ENCODE peak calls at places on chromosomes 1 and 21, in seven cellular contexts. U is AG04450, J is cardiac muscle cell, G is astrocyte of the spinal cord, E is lung, D is Panc1, V is uterus. Z is an unnamed sample.

GRCh38 chr1:30748098-30748698 is 9.4 kb downstream of the LAPTM5 start:
- DNase-seq in D (no peak), U (no peak), G (no peak), J (peak), V (no peak), E (no peak), Z (no peak)

GRCh38 chr1:209190591-209191241 is 392.8 kb upstream of the CAMK1G start:
- DNase-seq in E (peak), U (no peak), D (peak), G (peak), J (peak), V (no peak), Z (peak)

GRCh38 chr1:225508538-225509375 is 80.9 kb upstream of the LBR start:
- DNase-seq in J (peak), E (no peak), D (peak), U (peak), G (peak), V (peak), Z (peak)

GRCh38 chr1:205514211-205515142 is 10.0 kb downstream of the CDK18 start:
- DNase-seq in D (no peak), U (no peak), E (no peak), J (no peak), V (no peak), G (no peak), Z (no peak)

GRCh38 chr1:223229756-223230155 is 86.7 kb upstream of the TLR5 start:
- DNase-seq in G (peak), D (no peak), V (no peak), J (no peak), E (no peak), U (no peak), Z (no peak)

GRCh38 chr1:213678753-213679152 is 309.0 kb upstream of the PROX1 start:
- DNase-seq in E (no peak), V (no peak), D (no peak), J (no peak), U (no peak), G (no peak), Z (no peak)

GRCh38 chr21:41442496-41443186 is 16.6 kb downstream of the MX1 start:
- DNase-seq in G (no peak), J (no peak), E (no peak), D (no peak), U (no peak), V (no peak), Z (no peak)

GRCh38 chr1:3373175-3373574 is 81.3 kb upstream of the ARHGEF16 start:
- DNase-seq in G (no peak), D (no peak), J (no peak), E (no peak), V (no peak), U (no peak), Z (no peak)

GRCh38 chr1:112806090-112806642 is 91.0 kb upstream of the PPM1J start:
- DNase-seq in D (no peak), G (no peak), U (no peak), E (no peak), V (no peak), J (no peak), Z (no peak)

GRCh38 chr1:42171679-42172266 is 7.2 kb upstream of the GUCA2A start:
- DNase-seq in D (no peak), G (no peak), J (no peak), V (no peak), E (no peak), U (no peak), Z (no peak)

GRCh38 chr1:176790771-176791170 is 327.8 kb downstream of the PAPPA2 start:
- DNase-seq in D (no peak), V (no peak), J (no peak), G (no peak), E (no peak), U (no peak), Z (no peak)

GRCh38 chr1:15939181-15940109 is 36.5 kb downstream of the ZBTB17 start:
- DNase-seq in J (no peak), E (no peak), U (no peak), G (peak), D (no peak), V (peak), Z (peak)

GRCh38 chr1:224113005-224113404 is 906 bp upstream of the FBXO28 start:
- DNase-seq in D (no peak), V (no peak), J (no peak), E (no peak), U (no peak), G (no peak), Z (no peak)

GRCh38 chr1:75548721-75549480 is 62.0 kb downstream of the SLC44A5 start:
- DNase-seq in D (no peak), V (no peak), E (no peak), J (peak), U (no peak), G (peak), Z (no peak)

GRCh38 chr1:26730695-26731094 is 34.9 kb downstream of the ARID1A start:
- DNase-seq in E (no peak), V (no peak), U (peak), D (no peak), G (peak), J (no peak), Z (peak)

GRCh38 chr1:59414406-59415133 is 117.7 kb downstream of the FGGY start:
- DNase-seq in E (no peak), G (peak), D (no peak), V (no peak), U (no peak), J (peak), Z (peak)

GRCh38 chr1:66074147-66074546 is 281.5 kb downstream of the PDE4B start:
- DNase-seq in E (no peak), V (no peak), D (no peak), J (no peak), G (no peak), U (no peak), Z (no peak)

GRCh38 chr21:41519806-41520559 is 12.0 kb upstream of the TMPRSS2 start:
- DNase-seq in D (no peak), J (no peak), V (no peak), U (no peak), G (no peak), E (no peak), Z (no peak)

GRCh38 chr1:215539803-215540575 is 27.1 kb upstream of the KCTD3 start:
- DNase-seq in U (no peak), V (no peak), E (no peak), D (no peak), J (peak), G (peak), Z (peak)

GRCh38 chr1:101299710-101300109 is 62.9 kb downstream of the S1PR1 start:
- DNase-seq in D (no peak), V (no peak), E (no peak), J (no peak), U (no peak), G (no peak), Z (no peak)

GRCh38 chr1:55631508-55631907 is 416.3 kb upstream of the USP24 start:
- DNase-seq in E (no peak), U (no peak), D (no peak), G (peak), V (no peak), J (no peak), Z (peak)

GRCh38 chr1:240344918-240345317 is 253.2 kb downstream of the FMN2 start:
- DNase-seq in U (no peak), D (no peak), E (no peak), G (peak), V (no peak), J (no peak), Z (no peak)

GRCh38 chr1:183150445-183150844 is 35.6 kb upstream of the LAMC2 start:
- DNase-seq in U (no peak), G (no peak), J (no peak), E (no peak), V (no peak), D (no peak), Z (no peak)

GRCh38 chr1:224615861-224616760 is at the start of gene CNIH3:
- DNase-seq in D (no peak), E (no peak), U (no peak), G (peak), J (peak), V (no peak), Z (peak)

GRCh38 chr1:206606867-206607266 is 5.4 kb downstream of the EIF2D start:
- DNase-seq in E (no peak), V (no peak), G (no peak), D (no peak), J (peak), U (no peak), Z (no peak)

GRCh38 chr1:56576880-56577858 is 2.2 kb downstream of the PLPP3 start:
- DNase-seq in J (peak), D (no peak), G (peak), V (no peak), U (no peak), E (no peak), Z (no peak)

GRCh38 chr21:37266515-37267221 is 466 bp downstream of the VPS26C start:
- DNase-seq in V (no peak), U (no peak), G (peak), J (peak), D (no peak), E (no peak), Z (peak)

GRCh38 chr1:185973645-185974044 is 239.5 kb downstream of the HMCN1 start:
- DNase-seq in V (no peak), J (peak), G (peak), U (peak), E (no peak), D (no peak), Z (peak)

GRCh38 chr1:34987018-34987417 is 1.9 kb upstream of the TMEM35B start:
- DNase-seq in V (no peak), D (no peak), G (no peak), E (no peak), J (no peak), U (no peak), Z (peak)

GRCh38 chr1:30284226-30284625 is 439.2 kb downstream of the MATN1 start:
- DNase-seq in G (no peak), J (no peak), E (no peak), V (no peak), D (no peak), U (no peak), Z (no peak)

GRCh38 chr21:45898028-45898350 is 83.6 kb upstream of the COL6A1 start:
- DNase-seq in U (no peak), G (no peak), V (no peak), E (no peak), J (no peak), D (no peak), Z (no peak)

GRCh38 chr1:212727386-212728181 is 27.9 kb upstream of the BATF3 start:
- DNase-seq in V (no peak), D (no peak), G (peak), U (no peak), E (no peak), J (peak), Z (peak)

GRCh38 chr21:36792505-36792967 is 93.6 kb downstream of the SIM2 start:
- DNase-seq in J (no peak), U (no peak), V (no peak), G (no peak), D (no peak), E (no peak), Z (no peak)

GRCh38 chr1:228185641-228185965 is 20.0 kb downstream of the IBA57 start:
- DNase-seq in J (no peak), V (no peak), D (no peak), E (no peak), G (no peak), U (no peak), Z (no peak)

GRCh38 chr1:51922040-51922439 is 43.5 kb upstream of the NRDC start:
- DNase-seq in D (no peak), E (no peak), U (no peak), J (no peak), V (no peak), G (no peak), Z (no peak)

GRCh38 chr1:165907256-165907857 is 79.9 kb downstream of the UCK2 start:
- DNase-seq in G (peak), J (no peak), D (no peak), U (no peak), E (no peak), V (no peak), Z (no peak)

GRCh38 chr1:237390798-237391197 is 348.8 kb downstream of the RYR2 start:
- DNase-seq in E (no peak), J (peak), D (no peak), V (no peak), G (no peak), U (no peak), Z (peak)

GRCh38 chr1:116455509-116455908 is 82.5 kb downstream of the ATP1A1 start:
- DNase-seq in U (no peak), G (no peak), D (no peak), V (no peak), J (no peak), E (no peak), Z (no peak)

GRCh38 chr1:61839702-61840101 is 97.4 kb downstream of the PATJ start:
- DNase-seq in V (no peak), E (no peak), G (peak), D (no peak), J (peak), U (no peak), Z (peak)

GRCh38 chr21:41794600-41794999 is 27.7 kb upstream of the RIPK4 start:
- DNase-seq in G (no peak), V (no peak), D (no peak), J (no peak), U (no peak), E (no peak), Z (no peak)

DNA sequence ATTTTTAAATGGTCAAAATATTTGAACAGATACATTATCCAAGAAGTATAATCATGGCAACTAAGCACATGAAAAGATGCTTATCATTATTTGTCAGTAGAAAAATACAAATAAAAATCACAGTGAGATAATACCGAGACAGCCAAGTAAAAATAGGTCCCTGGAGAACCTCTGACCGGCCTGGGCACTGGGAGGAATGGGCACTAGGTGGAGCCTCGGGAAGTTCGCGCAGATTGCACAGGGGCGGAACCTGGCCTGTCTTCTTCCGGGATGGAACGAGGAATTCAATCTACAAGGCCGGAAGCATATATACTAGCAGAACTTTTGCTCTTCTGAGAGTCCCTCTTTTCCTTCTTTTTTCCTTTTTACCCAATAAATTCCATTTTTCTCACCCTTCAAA is 148.5 kb upstream of the CHRM3 start:
- DNase-seq in V (no peak), U (no peak), E (no peak), G (no peak), J (no peak), D (no peak), Z (no peak)
- TF ChIP-seq CTCF in V (no peak), U (no peak), E (no peak), G (no peak), J (no peak), D (no peak), Z (no peak)

DNA sequence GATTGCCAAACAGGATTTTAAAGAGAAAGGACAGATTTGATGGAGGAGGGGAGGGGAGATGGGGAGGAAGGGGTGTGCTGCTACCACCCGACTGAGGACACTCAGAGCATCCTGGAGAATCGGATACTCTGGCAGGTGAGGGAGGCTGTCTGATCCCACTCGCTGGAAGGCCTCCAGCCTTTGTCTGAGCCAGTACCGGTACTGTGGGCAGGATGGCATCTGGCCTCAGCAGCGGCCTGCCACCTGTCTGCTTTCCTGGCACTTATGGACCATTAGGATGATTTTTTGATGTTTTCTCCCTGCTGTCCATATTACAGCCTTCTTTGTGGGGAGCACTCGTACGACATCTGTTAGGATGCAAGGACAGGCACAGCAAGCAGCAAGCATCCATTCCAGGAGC is 11.4 kb downstream of the ATP2B4 start:
- DNase-seq in V (no peak), G (no peak), D (no peak), J (no peak), E (no peak), U (no peak), Z (no peak)
- H3K4me3 ChIP-seq in V (no peak), G (no peak), D (no peak), J (no peak), E (no peak), U (no peak), Z (no peak)

GRCh38 chr1:7681401-7681800 is 89.7 kb upstream of the VAMP3 start:
- DNase-seq in G (no peak), U (no peak), E (no peak), D (no peak), J (no peak), V (no peak), Z (no peak)
- TF ChIP-seq CTCF in G (no peak), U (no peak), E (no peak), D (no peak), J (no peak), V (no peak), Z (no peak)

GRCh38 chr1:6245086-6245868 is 1.3 kb downstream of the HES3 start:
- DNase-seq in G (peak), E (peak), D (peak), U (peak), J (peak), V (peak), Z (peak)
- H3K4me3 ChIP-seq in G (peak), E (no peak), D (peak), U (no peak), J (peak), V (no peak), Z (peak)

DNA sequence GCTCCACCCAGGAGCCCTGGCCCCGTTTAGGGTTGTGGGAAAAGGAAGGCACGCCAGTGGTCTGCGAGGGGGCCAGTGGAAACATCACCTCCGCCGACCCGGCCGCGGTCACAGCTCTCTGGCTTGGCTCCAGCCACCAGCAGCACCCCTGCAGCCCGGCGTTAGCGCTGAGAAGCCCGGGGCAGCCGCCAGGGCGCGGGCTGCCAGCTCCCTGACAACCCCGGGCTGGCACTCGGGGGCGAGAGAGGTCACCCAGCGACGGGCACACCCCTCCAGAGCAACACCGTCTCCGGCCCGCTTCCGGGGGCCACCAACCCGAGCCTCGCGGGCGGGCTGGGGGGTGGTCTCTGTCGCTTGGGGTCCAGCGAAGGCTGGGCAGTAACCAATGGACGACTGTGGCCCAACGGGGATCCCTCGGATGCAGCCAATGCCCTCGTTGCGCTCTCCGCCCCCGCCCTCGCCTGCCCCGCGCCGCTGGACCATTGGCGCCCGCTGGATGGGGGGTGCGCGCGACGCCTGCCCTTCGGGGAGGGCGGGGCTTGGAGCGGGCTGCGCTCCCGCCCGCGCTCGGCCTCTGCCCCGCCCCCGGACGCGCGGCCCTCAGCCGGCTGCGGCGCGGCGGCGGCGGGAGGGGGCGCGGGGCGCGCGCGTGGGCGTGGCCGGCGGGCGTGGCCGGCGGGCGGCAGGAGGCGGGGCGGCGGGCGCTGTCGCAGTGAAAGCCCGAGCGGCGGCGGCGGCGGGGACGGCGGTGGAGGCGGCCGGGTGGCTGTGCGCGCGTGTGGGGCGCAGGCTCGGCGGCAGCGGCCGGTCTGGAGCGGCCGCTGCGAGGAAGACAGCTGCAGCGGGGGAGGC is at the start of gene MAN1C1:
- DNase-seq in U (peak), E (peak), V (peak), D (no peak), G (peak), J (peak), Z (peak)
- TF ChIP-seq CTCF in U (peak), E (peak), V (peak), D (peak), G (peak), J (peak), Z (peak)

DNA sequence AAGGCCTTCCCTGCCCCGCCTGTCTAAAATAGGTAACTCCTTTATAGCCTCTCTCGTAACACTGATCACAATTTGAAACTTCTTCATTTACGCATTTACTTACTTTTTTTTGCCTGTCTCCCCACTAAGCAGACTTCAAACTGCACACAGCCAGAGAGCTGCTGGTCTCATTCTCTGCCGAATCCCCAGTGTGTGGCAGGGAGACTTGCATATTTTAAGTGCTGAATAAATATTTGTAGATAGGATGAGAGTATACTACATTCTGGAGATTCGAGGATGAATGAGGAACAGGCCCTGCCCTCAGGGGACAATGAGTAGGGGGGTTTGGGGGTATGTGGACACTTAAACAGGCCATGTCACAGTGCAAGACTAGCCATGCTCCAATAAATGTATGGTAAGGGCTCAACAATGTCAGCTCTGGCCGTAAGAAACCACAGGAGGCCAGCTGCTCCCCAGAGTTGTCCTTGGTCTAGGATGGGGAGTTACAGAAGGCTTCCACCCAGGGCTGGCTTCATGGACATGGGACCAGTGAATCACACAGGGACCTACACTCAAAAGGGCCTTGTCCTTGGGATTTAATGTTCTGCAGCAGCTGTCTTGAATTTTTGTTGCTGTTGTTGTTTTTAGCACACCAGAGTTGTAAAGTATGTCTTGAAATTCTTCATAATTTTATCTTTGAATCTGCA is 8.4 kb downstream of the DIO1 start:
- DNase-seq in E (no peak), J (no peak), V (no peak), G (no peak), U (no peak), D (no peak), Z (peak)
- H3K4me3 ChIP-seq in E (no peak), J (no peak), V (no peak), G (no peak), U (no peak), D (no peak), Z (no peak)

DNA sequence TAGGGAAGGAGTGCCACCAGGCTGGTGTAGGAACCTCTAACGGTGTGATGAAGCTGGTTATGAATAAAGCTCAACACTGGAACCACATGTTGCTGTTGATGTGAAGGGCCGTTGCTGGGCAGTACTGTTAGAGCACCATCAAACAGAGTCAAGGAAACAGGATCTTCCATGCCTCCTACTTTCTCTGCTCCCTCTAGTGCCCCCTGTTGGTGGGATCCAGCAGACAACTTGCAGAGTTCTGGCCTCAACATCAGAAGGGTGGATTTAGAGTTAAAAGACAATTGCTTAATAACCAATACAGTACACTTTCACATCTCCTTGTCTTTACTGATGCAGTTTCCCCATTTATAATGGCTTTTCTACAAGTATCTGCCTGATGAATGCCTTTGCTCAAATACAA is 336.4 kb downstream of the NTNG1 start:
- DNase-seq in E (no peak), U (no peak), G (no peak), V (no peak), D (no peak), J (no peak), Z (no peak)
- TF ChIP-seq CTCF in E (no peak), U (no peak), G (peak), V (no peak), D (no peak), J (no peak), Z (no peak)

GRCh38 chr1:40058453-40059291 is 18.1 kb downstream of the CAP1 start:
- DNase-seq in V (no peak), J (peak), G (no peak), U (no peak), E (no peak), D (no peak), Z (peak)
- H3K4me3 ChIP-seq in V (no peak), J (no peak), G (no peak), U (no peak), E (no peak), D (no peak), Z (no peak)